ENCODE peak calls at places on chromosome 19, in four cellular contexts. J, O, G and C are unnamed samples.

GRCh38 chr19:18637644-18638630 is 1.1 kb downstream of the KLHL26 start:
- DNase-seq in G (no peak), O (peak; percentile 32), J (peak; percentile 54), C (no peak)

GRCh38 chr19:17385878-17386611 is 8.0 kb downstream of the CCDC194 start:
- DNase-seq in J (peak; percentile 92), O (no peak), G (peak; percentile 85), C (peak; percentile 28)

GRCh38 chr19:51375504-51376221 is 3.2 kb upstream of the NKG7 start:
- DNase-seq in O (no peak), J (no peak), G (no peak), C (no peak)

GRCh38 chr19:50427997-50428425 is 4.7 kb upstream of the MYBPC2 start:
- DNase-seq in O (no peak), G (peak; percentile 57), J (peak; percentile 91), C (peak; percentile 76)

GRCh38 chr19:46392252-46392801 is 21.0 kb downstream of the CCDC8 start:
- DNase-seq in O (no peak), J (no peak), G (no peak), C (no peak)

GRCh38 chr19:15815306-15815705 is at the start of gene OR10H1:
- DNase-seq in J (no peak), O (no peak), G (no peak), C (no peak)

GRCh38 chr19:18063463-18063862 is 23.3 kb downstream of the IL12RB1 start:
- DNase-seq in G (peak; percentile 48), J (peak; percentile 52), O (no peak), C (no peak)

GRCh38 chr19:55284405-55285058 is 735 bp downstream of the BRSK1 start:
- DNase-seq in G (peak; percentile 45), O (no peak), J (peak; percentile 66), C (no peak)

GRCh38 chr19:36750066-36750691 is 22.4 kb downstream of the ZNF850 start:
- DNase-seq in G (no peak), O (no peak), J (no peak), C (no peak)

GRCh38 chr19:45742969-45743368 is 9.7 kb downstream of the MEIOSIN start:
- DNase-seq in J (no peak), O (no peak), G (no peak), C (no peak)

GRCh38 chr19:8257052-8257443 is 47.9 kb downstream of the CERS4 start:
- DNase-seq in G (no peak), O (no peak), J (peak; percentile 81), C (no peak)

GRCh38 chr19:45187421-45188100 is 9.0 kb downstream of the BLOC1S3 start:
- DNase-seq in G (peak; percentile 77), J (peak; percentile 93), O (no peak), C (no peak)

GRCh38 chr19:43574424-43575155 is 737 bp downstream of the XRCC1 start:
- DNase-seq in G (peak; percentile 38), O (no peak), J (no peak), C (peak; percentile 76)

GRCh38 chr19:33436360-33437345 is 63.1 kb downstream of the CEBPG start:
- DNase-seq in J (no peak), O (no peak), G (no peak), C (no peak)

DNA sequence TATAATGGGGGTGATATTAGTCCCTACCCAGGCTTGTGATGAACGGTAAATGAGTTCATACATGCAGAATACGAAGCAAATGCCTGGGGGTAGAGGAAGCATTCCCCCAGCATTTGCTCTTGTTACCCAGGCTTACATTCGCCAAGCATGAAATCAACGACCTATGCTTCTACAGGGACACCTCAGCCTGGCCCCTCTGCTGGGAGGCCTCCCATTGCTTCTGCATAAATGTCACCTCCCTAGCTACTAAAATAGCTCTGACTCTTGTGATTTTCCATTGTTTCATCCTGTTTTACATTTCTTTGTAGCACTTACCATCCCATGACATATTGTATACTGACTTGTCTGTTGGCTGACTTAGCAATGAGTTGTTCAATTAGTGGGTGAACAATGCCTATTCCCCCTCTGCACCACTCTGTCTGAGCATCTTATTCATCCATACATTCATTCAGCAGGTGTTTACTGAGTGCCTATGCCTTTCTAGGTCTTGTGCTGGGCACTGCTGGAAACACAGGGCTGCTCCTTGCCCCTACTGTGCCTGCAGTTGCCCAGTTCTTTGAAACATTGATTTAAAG is 47.0 kb downstream of the SPTBN4 start:
- DNase-seq in J (no peak), G (no peak), O (no peak), C (no peak)
- TF ChIP-seq EZH2 in J (no peak), G (no peak), O (no peak), C (no peak)

DNA sequence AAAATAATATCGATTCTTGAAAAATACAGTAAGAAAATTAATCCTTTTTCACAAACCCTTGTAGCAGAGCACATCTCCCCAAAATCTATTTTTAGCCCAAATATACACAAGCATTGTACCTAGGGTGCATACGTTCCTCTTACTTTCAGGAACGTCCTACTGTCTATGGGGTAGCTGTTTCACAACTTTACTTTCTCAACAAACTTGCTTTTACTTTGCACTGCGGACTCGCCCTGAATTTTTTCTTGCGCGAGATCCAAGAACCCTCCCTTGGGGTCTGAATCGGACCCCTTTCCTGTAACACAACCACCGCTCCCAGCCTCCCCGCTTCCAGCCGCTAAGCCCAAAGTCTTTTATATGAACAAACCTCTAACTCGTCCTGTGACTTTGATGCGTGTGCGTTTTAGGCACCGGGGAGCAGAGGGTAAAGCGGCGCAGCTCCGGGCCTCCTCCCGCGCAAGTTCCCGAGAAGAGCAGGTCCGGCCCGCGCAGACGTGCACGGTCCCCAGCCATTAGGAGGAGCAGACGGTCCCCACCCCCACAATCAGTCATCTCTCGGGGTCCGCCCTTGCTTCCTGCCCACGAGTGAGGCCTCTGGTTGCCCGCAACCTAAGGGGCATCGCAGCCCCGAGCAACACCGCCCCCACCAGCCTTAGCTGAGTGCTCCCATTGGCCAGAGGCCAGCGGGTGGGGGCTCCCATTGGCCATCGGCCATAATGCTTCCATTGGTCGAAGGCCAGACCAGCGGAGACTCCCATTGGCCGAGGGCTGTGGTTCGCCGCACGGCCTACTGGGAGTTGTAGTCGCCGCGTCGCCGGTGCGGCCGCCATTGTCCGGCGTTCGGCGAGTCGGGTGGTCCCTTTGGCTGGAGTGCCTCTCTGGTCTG is at the start of gene ZNF8:
- DNase-seq in J (peak; percentile 99), O (peak; percentile 95), G (peak; percentile 100), C (peak; percentile 98)
- TF ChIP-seq CTCF in J (no peak), O (no peak), G (no peak), C (no peak)

DNA sequence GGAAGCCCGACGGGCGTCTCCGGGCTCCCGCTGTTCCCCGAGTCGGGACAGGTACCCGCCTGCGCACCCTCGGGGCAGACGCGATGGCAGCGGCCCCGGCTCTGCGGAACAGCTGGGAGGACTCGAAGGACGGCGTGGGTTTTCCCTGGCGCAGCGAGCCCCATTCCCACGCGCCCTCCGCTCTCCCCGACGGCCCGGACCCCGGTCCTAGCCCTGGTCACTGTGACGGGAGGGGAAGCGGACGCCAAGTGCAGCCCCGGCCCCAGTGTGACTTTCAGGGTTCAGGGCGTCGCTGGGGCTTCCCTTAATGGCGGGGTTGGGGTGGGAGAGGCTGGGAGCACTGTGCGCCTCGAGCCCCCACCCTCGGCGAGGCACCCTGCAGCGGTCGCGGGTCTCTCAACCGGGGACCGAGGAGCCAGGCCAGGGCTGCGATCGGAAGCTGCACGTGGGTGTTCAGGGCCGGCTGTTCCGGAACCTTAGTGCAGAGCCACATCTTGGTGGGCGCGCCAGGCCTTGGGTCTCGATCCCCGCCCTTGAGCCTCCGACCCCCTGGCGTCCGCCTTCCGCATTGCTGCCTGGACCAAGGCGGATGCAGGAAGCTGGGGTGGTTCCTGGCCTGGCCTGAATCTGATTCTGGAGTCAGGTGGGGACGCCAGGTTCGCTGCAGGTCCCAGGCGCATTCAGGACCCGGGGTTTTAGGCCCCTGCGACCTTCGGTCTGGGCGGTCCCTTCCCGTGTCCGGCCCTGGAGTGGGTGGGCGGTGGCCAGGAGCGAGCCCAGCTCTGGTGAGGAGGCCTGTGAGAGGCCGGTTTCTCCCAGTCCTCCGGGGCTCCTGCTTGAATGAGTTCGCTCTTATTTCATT is 3.5 kb downstream of the LGALS7B start:
- DNase-seq in O (no peak), G (no peak), J (peak; percentile 93), C (no peak)
- H3K4me2 ChIP-seq in O (no peak overlapping the region), G (no peak overlapping the region), J (peak overlapping the region; percentile 79), C (no peak overlapping the region)

GRCh38 chr19:5116292-5116691 is 147.4 kb downstream of the KDM4B start:
- DNase-seq in G (no peak), J (no peak), O (no peak), C (no peak)
- TF ChIP-seq EZH2 in G (no peak), J (no peak), O (no peak), C (no peak)

GRCh38 chr19:12365094-12365371 is 450 bp downstream of the ZNF442 start:
- DNase-seq in G (no peak), O (no peak), J (peak; percentile 62), C (peak; percentile 36)

GRCh38 chr19:12364391-12365093 is 941 bp downstream of the ZNF442 start:
- DNase-seq in G (peak; percentile 33), O (no peak), J (peak; percentile 30), C (peak; percentile 6)

GRCh38 chr19:12365372-12366162 is at the start of gene ZNF442:
- DNase-seq in O (no peak), G (peak; percentile 100), J (peak; percentile 100), C (peak; percentile 95)
- TF ChIP-seq CTCF in O (no peak), G (peak; percentile 60), J (peak; percentile 64), C (peak; percentile 88)

GRCh38 chr19:310781-311496 is 19.7 kb upstream of the PLPP2 start:
- DNase-seq in J (no peak), O (no peak), G (no peak), C (no peak)
- H3K4me2 ChIP-seq in J (no peak overlapping the region), O (no peak overlapping the region), G (no peak overlapping the region), C (no peak overlapping the region)

DNA sequence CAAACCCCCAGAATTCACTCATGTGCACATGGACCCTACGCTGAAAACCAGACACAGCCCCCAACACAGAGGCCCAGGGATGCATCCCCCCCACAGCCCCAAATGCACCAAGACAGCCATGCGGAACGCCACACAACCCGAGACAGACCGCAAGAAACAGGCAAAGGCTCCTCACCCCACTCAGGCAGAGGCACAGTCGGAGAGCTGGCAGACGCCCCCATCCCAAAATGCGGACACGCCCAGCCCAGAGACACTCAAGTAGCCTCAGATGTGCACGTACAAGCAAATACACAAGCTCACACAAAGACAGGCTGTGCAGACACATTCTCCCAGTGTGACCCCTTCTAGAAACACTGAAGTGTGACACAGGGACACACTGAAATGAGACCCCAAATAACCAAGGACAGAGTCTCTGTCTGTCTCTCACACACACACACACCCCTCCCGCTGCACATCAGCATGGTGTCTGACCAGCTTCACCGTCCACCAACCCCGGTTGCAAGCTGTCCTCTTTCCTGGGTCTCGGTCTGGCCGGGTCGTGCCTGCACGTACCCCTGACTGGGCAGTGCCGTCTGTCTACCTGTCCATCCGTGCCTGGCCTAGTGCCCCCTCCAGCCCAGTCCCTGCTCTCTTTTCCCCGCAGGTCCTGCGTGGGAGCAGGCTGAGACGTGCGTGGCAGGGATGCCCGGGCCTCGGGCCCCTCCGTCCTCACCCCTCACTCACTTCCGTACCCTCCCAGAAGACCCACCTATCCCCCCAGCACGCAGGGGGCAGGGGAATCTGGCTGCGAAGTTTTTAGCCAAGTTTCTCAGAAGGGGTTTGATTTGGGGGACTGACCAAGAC is 16.1 kb downstream of the ERFL start:
- DNase-seq in G (no peak), J (no peak), O (no peak), C (no peak)
- TF ChIP-seq EZH2 in G (peak; percentile 11), J (peak; percentile 51), O (no peak), C (peak; percentile 100)

GRCh38 chr19:2231621-2232221 is 4.4 kb downstream of the PLEKHJ1 start:
- DNase-seq in J (no peak), O (no peak), G (no peak), C (no peak)
- TF ChIP-seq CTCF in J (peak; percentile 31), O (peak; percentile 25), G (peak; percentile 11), C (no peak)

GRCh38 chr19:40458597-40458974 is 7.0 kb downstream of the BLVRB start:
- DNase-seq in O (no peak), G (no peak), J (no peak), C (no peak)
- H3K4me2 ChIP-seq in O (no peak overlapping the region), G (no peak overlapping the region), J (no peak overlapping the region), C (no peak overlapping the region)